ENCODE peak calls at places on chromosomes 4 and X, in ten cellular contexts. One of them, this sample, is unnamed.

GRCh38 chr4:86592553-86593249 is 1.4 kb upstream of the PTPN13 start:
- DNase-seq in nucleus accumbens: no peak
- DNase-seq in activated CD4-positive, alpha-beta T cell treated with anti-CD3 and anti-CD28 coated beads, Interleukin-2, amount 10 ng/mL, durations not matched to agents 7 days and 5 days: no peak
- DNase-seq in T-helper 1 cell: no peak
- DNase-seq in activated CD8-positive, alpha-beta T cell treated with anti-CD3 and anti-CD28 coated beads for 36 hours: no peak
- DNase-seq in omental fat pad: no peak
- DNase-seq in neuronal stem cell: no peak
- DNase-seq in stomach: no peak
- DNase-seq in hypothalamus: no peak
- DNase-seq in HFFc6: peak; percentile 23
- DNase-seq in this sample: no peak

GRCh38 chr4:144518181-144518895 is 127.6 kb upstream of the HHIP start:
- DNase-seq in HFFc6: no peak
- DNase-seq in hypothalamus: no peak
- DNase-seq in activated CD4-positive, alpha-beta T cell treated with anti-CD3 and anti-CD28 coated beads, Interleukin-2, amount 10 ng/mL, durations not matched to agents 7 days and 5 days: no peak
- DNase-seq in stomach: no peak
- DNase-seq in activated CD8-positive, alpha-beta T cell treated with anti-CD3 and anti-CD28 coated beads for 36 hours: no peak
- DNase-seq in neuronal stem cell: peak; percentile 11
- DNase-seq in T-helper 1 cell: no peak
- DNase-seq in omental fat pad: no peak
- DNase-seq in nucleus accumbens: no peak
- DNase-seq in this sample: no peak

GRCh38 chrX:155056877-155057792 is 13.8 kb downstream of the CMC4 start:
- DNase-seq in neuronal stem cell: peak; percentile 64
- DNase-seq in hypothalamus: peak; percentile 26
- DNase-seq in omental fat pad: no peak
- DNase-seq in activated CD8-positive, alpha-beta T cell treated with anti-CD3 and anti-CD28 coated beads for 36 hours: peak; percentile 60
- DNase-seq in HFFc6: peak; percentile 17
- DNase-seq in stomach: peak; percentile 68
- DNase-seq in T-helper 1 cell: peak; percentile 56
- DNase-seq in activated CD4-positive, alpha-beta T cell treated with anti-CD3 and anti-CD28 coated beads, Interleukin-2, amount 10 ng/mL, durations not matched to agents 7 days and 5 days: peak; percentile 42
- DNase-seq in nucleus accumbens: peak; percentile 54
- DNase-seq in this sample: peak; percentile 39

GRCh38 chr4:88110826-88111225 is 47.6 kb downstream of the ABCG2 start:
- DNase-seq in T-helper 1 cell: no peak
- DNase-seq in omental fat pad: no peak
- DNase-seq in neuronal stem cell: no peak
- DNase-seq in activated CD8-positive, alpha-beta T cell treated with anti-CD3 and anti-CD28 coated beads for 36 hours: no peak
- DNase-seq in stomach: no peak
- DNase-seq in nucleus accumbens: no peak
- DNase-seq in HFFc6: no peak
- DNase-seq in activated CD4-positive, alpha-beta T cell treated with anti-CD3 and anti-CD28 coated beads, Interleukin-2, amount 10 ng/mL, durations not matched to agents 7 days and 5 days: no peak
- DNase-seq in hypothalamus: no peak
- DNase-seq in this sample: no peak

GRCh38 chr4:16843831-16844508 is 54.5 kb downstream of the LDB2 start:
- DNase-seq in neuronal stem cell: no peak
- DNase-seq in hypothalamus: no peak
- DNase-seq in T-helper 1 cell: no peak
- DNase-seq in activated CD4-positive, alpha-beta T cell treated with anti-CD3 and anti-CD28 coated beads, Interleukin-2, amount 10 ng/mL, durations not matched to agents 7 days and 5 days: no peak
- DNase-seq in nucleus accumbens: no peak
- DNase-seq in HFFc6: peak; percentile 62
- DNase-seq in stomach: no peak
- DNase-seq in activated CD8-positive, alpha-beta T cell treated with anti-CD3 and anti-CD28 coated beads for 36 hours: no peak
- DNase-seq in omental fat pad: no peak
- DNase-seq in this sample: no peak

GRCh38 chrX:122555925-122556324 is 628.2 kb upstream of the GRIA3 start:
- DNase-seq in activated CD4-positive, alpha-beta T cell treated with anti-CD3 and anti-CD28 coated beads, Interleukin-2, amount 10 ng/mL, durations not matched to agents 7 days and 5 days: no peak
- DNase-seq in omental fat pad: no peak
- DNase-seq in stomach: no peak
- DNase-seq in activated CD8-positive, alpha-beta T cell treated with anti-CD3 and anti-CD28 coated beads for 36 hours: no peak
- DNase-seq in HFFc6: no peak
- DNase-seq in hypothalamus: no peak
- DNase-seq in T-helper 1 cell: no peak
- DNase-seq in nucleus accumbens: no peak
- DNase-seq in neuronal stem cell: no peak
- DNase-seq in this sample: no peak

GRCh38 chr4:153224474-153224873 is 20.2 kb downstream of the TRIM2 start:
- DNase-seq in nucleus accumbens: no peak
- DNase-seq in activated CD4-positive, alpha-beta T cell treated with anti-CD3 and anti-CD28 coated beads, Interleukin-2, amount 10 ng/mL, durations not matched to agents 7 days and 5 days: no peak
- DNase-seq in omental fat pad: no peak
- DNase-seq in HFFc6: no peak
- DNase-seq in activated CD8-positive, alpha-beta T cell treated with anti-CD3 and anti-CD28 coated beads for 36 hours: no peak
- DNase-seq in hypothalamus: no peak
- DNase-seq in T-helper 1 cell: no peak
- DNase-seq in neuronal stem cell: no peak
- DNase-seq in stomach: no peak
- DNase-seq in this sample: no peak

GRCh38 chrX:154472685-154473632 is 6.1 kb downstream of the LAGE3 start:
- DNase-seq in activated CD4-positive, alpha-beta T cell treated with anti-CD3 and anti-CD28 coated beads, Interleukin-2, amount 10 ng/mL, durations not matched to agents 7 days and 5 days: no peak
- DNase-seq in stomach: no peak
- DNase-seq in neuronal stem cell: no peak
- DNase-seq in omental fat pad: no peak
- DNase-seq in T-helper 1 cell: no peak
- DNase-seq in hypothalamus: no peak
- DNase-seq in activated CD8-positive, alpha-beta T cell treated with anti-CD3 and anti-CD28 coated beads for 36 hours: no peak
- DNase-seq in nucleus accumbens: no peak
- DNase-seq in HFFc6: no peak
- DNase-seq in this sample: no peak

GRCh38 chrX:30005821-30006220 is 209.5 kb upstream of the MAGEB2 start:
- DNase-seq in nucleus accumbens: no peak
- DNase-seq in activated CD8-positive, alpha-beta T cell treated with anti-CD3 and anti-CD28 coated beads for 36 hours: no peak
- DNase-seq in stomach: no peak
- DNase-seq in omental fat pad: no peak
- DNase-seq in neuronal stem cell: no peak
- DNase-seq in activated CD4-positive, alpha-beta T cell treated with anti-CD3 and anti-CD28 coated beads, Interleukin-2, amount 10 ng/mL, durations not matched to agents 7 days and 5 days: no peak
- DNase-seq in T-helper 1 cell: no peak
- DNase-seq in hypothalamus: no peak
- DNase-seq in HFFc6: no peak
- DNase-seq in this sample: no peak

GRCh38 chrX:125694171-125694570 is 374.5 kb downstream of the TEX13C start:
- DNase-seq in hypothalamus: no peak
- DNase-seq in HFFc6: no peak
- DNase-seq in stomach: no peak
- DNase-seq in activated CD4-positive, alpha-beta T cell treated with anti-CD3 and anti-CD28 coated beads, Interleukin-2, amount 10 ng/mL, durations not matched to agents 7 days and 5 days: no peak
- DNase-seq in omental fat pad: no peak
- DNase-seq in activated CD8-positive, alpha-beta T cell treated with anti-CD3 and anti-CD28 coated beads for 36 hours: no peak
- DNase-seq in neuronal stem cell: no peak
- DNase-seq in T-helper 1 cell: no peak
- DNase-seq in nucleus accumbens: no peak
- DNase-seq in this sample: no peak

GRCh38 chrX:102712216-102712966 is at the start of gene GPRASP2:
- DNase-seq in T-helper 1 cell: no peak
- DNase-seq in stomach: peak; percentile 48
- DNase-seq in omental fat pad: no peak
- DNase-seq in neuronal stem cell: peak; percentile 57
- DNase-seq in activated CD8-positive, alpha-beta T cell treated with anti-CD3 and anti-CD28 coated beads for 36 hours: peak; percentile 43
- DNase-seq in activated CD4-positive, alpha-beta T cell treated with anti-CD3 and anti-CD28 coated beads, Interleukin-2, amount 10 ng/mL, durations not matched to agents 7 days and 5 days: peak; percentile 6
- DNase-seq in HFFc6: peak; percentile 1
- DNase-seq in hypothalamus: peak; percentile 46
- DNase-seq in nucleus accumbens: peak; percentile 44
- DNase-seq in this sample: peak; percentile 12

GRCh38 chrX:132480581-132481203 is 8.1 kb downstream of the MBNL3 start:
- DNase-seq in neuronal stem cell: no peak
- DNase-seq in HFFc6: peak; percentile 33
- DNase-seq in nucleus accumbens: peak; percentile 11
- DNase-seq in stomach: peak; percentile 49
- DNase-seq in T-helper 1 cell: peak; percentile 76
- DNase-seq in hypothalamus: no peak
- DNase-seq in activated CD4-positive, alpha-beta T cell treated with anti-CD3 and anti-CD28 coated beads, Interleukin-2, amount 10 ng/mL, durations not matched to agents 7 days and 5 days: peak; percentile 58
- DNase-seq in omental fat pad: no peak
- DNase-seq in activated CD8-positive, alpha-beta T cell treated with anti-CD3 and anti-CD28 coated beads for 36 hours: peak; percentile 63
- DNase-seq in this sample: peak; percentile 36

GRCh38 chrX:10574663-10575062 is 45.7 kb downstream of the MID1 start:
- DNase-seq in neuronal stem cell: no peak
- DNase-seq in activated CD8-positive, alpha-beta T cell treated with anti-CD3 and anti-CD28 coated beads for 36 hours: no peak
- DNase-seq in hypothalamus: no peak
- DNase-seq in omental fat pad: no peak
- DNase-seq in nucleus accumbens: no peak
- DNase-seq in T-helper 1 cell: no peak
- DNase-seq in stomach: no peak
- DNase-seq in HFFc6: peak; percentile 21
- DNase-seq in activated CD4-positive, alpha-beta T cell treated with anti-CD3 and anti-CD28 coated beads, Interleukin-2, amount 10 ng/mL, durations not matched to agents 7 days and 5 days: no peak
- DNase-seq in this sample: no peak

GRCh38 chr4:97589481-97590196 is 553.6 kb downstream of the STPG2 start:
- DNase-seq in activated CD8-positive, alpha-beta T cell treated with anti-CD3 and anti-CD28 coated beads for 36 hours: no peak
- DNase-seq in hypothalamus: no peak
- DNase-seq in activated CD4-positive, alpha-beta T cell treated with anti-CD3 and anti-CD28 coated beads, Interleukin-2, amount 10 ng/mL, durations not matched to agents 7 days and 5 days: no peak
- DNase-seq in omental fat pad: no peak
- DNase-seq in T-helper 1 cell: no peak
- DNase-seq in stomach: no peak
- DNase-seq in HFFc6: no peak
- DNase-seq in neuronal stem cell: no peak
- DNase-seq in nucleus accumbens: no peak
- DNase-seq in this sample: no peak

GRCh38 chr4:95835672-95836071 is 4.2 kb upstream of the PDHA2 start:
- DNase-seq in hypothalamus: no peak
- DNase-seq in activated CD4-positive, alpha-beta T cell treated with anti-CD3 and anti-CD28 coated beads, Interleukin-2, amount 10 ng/mL, durations not matched to agents 7 days and 5 days: no peak
- DNase-seq in T-helper 1 cell: no peak
- DNase-seq in HFFc6: no peak
- DNase-seq in nucleus accumbens: no peak
- DNase-seq in stomach: no peak
- DNase-seq in neuronal stem cell: peak; percentile 24
- DNase-seq in activated CD8-positive, alpha-beta T cell treated with anti-CD3 and anti-CD28 coated beads for 36 hours: no peak
- DNase-seq in omental fat pad: no peak
- DNase-seq in this sample: no peak

GRCh38 chr4:37884855-37885487 is 5.9 kb upstream of the TBC1D1 start:
- DNase-seq in activated CD8-positive, alpha-beta T cell treated with anti-CD3 and anti-CD28 coated beads for 36 hours: no peak
- DNase-seq in T-helper 1 cell: no peak
- DNase-seq in neuronal stem cell: no peak
- DNase-seq in nucleus accumbens: no peak
- DNase-seq in omental fat pad: no peak
- DNase-seq in stomach: no peak
- DNase-seq in HFFc6: no peak
- DNase-seq in activated CD4-positive, alpha-beta T cell treated with anti-CD3 and anti-CD28 coated beads, Interleukin-2, amount 10 ng/mL, durations not matched to agents 7 days and 5 days: no peak
- DNase-seq in hypothalamus: no peak
- DNase-seq in this sample: no peak

GRCh38 chr4:130722370-130722769 is 1626.4 kb downstream of the C4orf33 start:
- DNase-seq in HFFc6: no peak
- DNase-seq in omental fat pad: no peak
- DNase-seq in activated CD8-positive, alpha-beta T cell treated with anti-CD3 and anti-CD28 coated beads for 36 hours: no peak
- DNase-seq in nucleus accumbens: no peak
- DNase-seq in stomach: no peak
- DNase-seq in hypothalamus: no peak
- DNase-seq in neuronal stem cell: no peak
- DNase-seq in activated CD4-positive, alpha-beta T cell treated with anti-CD3 and anti-CD28 coated beads, Interleukin-2, amount 10 ng/mL, durations not matched to agents 7 days and 5 days: no peak
- DNase-seq in T-helper 1 cell: no peak
- DNase-seq in this sample: no peak

GRCh38 chr4:85067342-85067741 is 100.9 kb upstream of the WDFY3 start:
- DNase-seq in T-helper 1 cell: no peak
- DNase-seq in HFFc6: no peak
- DNase-seq in nucleus accumbens: no peak
- DNase-seq in activated CD4-positive, alpha-beta T cell treated with anti-CD3 and anti-CD28 coated beads, Interleukin-2, amount 10 ng/mL, durations not matched to agents 7 days and 5 days: no peak
- DNase-seq in activated CD8-positive, alpha-beta T cell treated with anti-CD3 and anti-CD28 coated beads for 36 hours: no peak
- DNase-seq in hypothalamus: no peak
- DNase-seq in neuronal stem cell: no peak
- DNase-seq in omental fat pad: no peak
- DNase-seq in stomach: no peak
- DNase-seq in this sample: no peak

GRCh38 chrX:31516492-31516891 is 444.7 kb upstream of the FTHL17 start:
- DNase-seq in nucleus accumbens: no peak
- DNase-seq in activated CD8-positive, alpha-beta T cell treated with anti-CD3 and anti-CD28 coated beads for 36 hours: no peak
- DNase-seq in stomach: no peak
- DNase-seq in HFFc6: no peak
- DNase-seq in activated CD4-positive, alpha-beta T cell treated with anti-CD3 and anti-CD28 coated beads, Interleukin-2, amount 10 ng/mL, durations not matched to agents 7 days and 5 days: no peak
- DNase-seq in T-helper 1 cell: no peak
- DNase-seq in hypothalamus: no peak
- DNase-seq in omental fat pad: no peak
- DNase-seq in neuronal stem cell: no peak
- DNase-seq in this sample: no peak

GRCh38 chr4:105780176-105780575 is 71.6 kb downstream of the GSTCD start:
- DNase-seq in hypothalamus: no peak
- DNase-seq in HFFc6: no peak
- DNase-seq in nucleus accumbens: no peak
- DNase-seq in neuronal stem cell: no peak
- DNase-seq in T-helper 1 cell: no peak
- DNase-seq in omental fat pad: no peak
- DNase-seq in activated CD8-positive, alpha-beta T cell treated with anti-CD3 and anti-CD28 coated beads for 36 hours: no peak
- DNase-seq in stomach: no peak
- DNase-seq in activated CD4-positive, alpha-beta T cell treated with anti-CD3 and anti-CD28 coated beads, Interleukin-2, amount 10 ng/mL, durations not matched to agents 7 days and 5 days: no peak
- DNase-seq in this sample: no peak

GRCh38 chrX:53284684-53285447 is 3.5 kb upstream of the IQSEC2 start:
- DNase-seq in neuronal stem cell: peak; percentile 42
- DNase-seq in activated CD8-positive, alpha-beta T cell treated with anti-CD3 and anti-CD28 coated beads for 36 hours: peak; percentile 61
- DNase-seq in nucleus accumbens: peak; percentile 37
- DNase-seq in omental fat pad: no peak
- DNase-seq in T-helper 1 cell: peak; percentile 47
- DNase-seq in HFFc6: no peak
- DNase-seq in hypothalamus: peak; percentile 60
- DNase-seq in stomach: peak; percentile 67
- DNase-seq in activated CD4-positive, alpha-beta T cell treated with anti-CD3 and anti-CD28 coated beads, Interleukin-2, amount 10 ng/mL, durations not matched to agents 7 days and 5 days: peak; percentile 49
- DNase-seq in this sample: peak; percentile 15

GRCh38 chr4:98773638-98774037 is 115.2 kb upstream of the TSPAN5 start:
- DNase-seq in hypothalamus: no peak
- DNase-seq in omental fat pad: no peak
- DNase-seq in HFFc6: no peak
- DNase-seq in T-helper 1 cell: no peak
- DNase-seq in activated CD4-positive, alpha-beta T cell treated with anti-CD3 and anti-CD28 coated beads, Interleukin-2, amount 10 ng/mL, durations not matched to agents 7 days and 5 days: no peak
- DNase-seq in activated CD8-positive, alpha-beta T cell treated with anti-CD3 and anti-CD28 coated beads for 36 hours: no peak
- DNase-seq in stomach: no peak
- DNase-seq in neuronal stem cell: no peak
- DNase-seq in nucleus accumbens: no peak
- DNase-seq in this sample: no peak

GRCh38 chr4:3318561-3319021 is 25.8 kb downstream of the RGS12 start:
- DNase-seq in neuronal stem cell: no peak
- DNase-seq in nucleus accumbens: no peak
- DNase-seq in hypothalamus: no peak
- DNase-seq in activated CD4-positive, alpha-beta T cell treated with anti-CD3 and anti-CD28 coated beads, Interleukin-2, amount 10 ng/mL, durations not matched to agents 7 days and 5 days: no peak
- DNase-seq in omental fat pad: no peak
- DNase-seq in stomach: peak; percentile 16
- DNase-seq in T-helper 1 cell: no peak
- DNase-seq in activated CD8-positive, alpha-beta T cell treated with anti-CD3 and anti-CD28 coated beads for 36 hours: no peak
- DNase-seq in HFFc6: no peak
- DNase-seq in this sample: no peak

GRCh38 chr4:94486372-94486801 is 34.6 kb downstream of the PDLIM5 start:
- DNase-seq in stomach: peak; percentile 77
- DNase-seq in nucleus accumbens: no peak
- DNase-seq in hypothalamus: no peak
- DNase-seq in activated CD4-positive, alpha-beta T cell treated with anti-CD3 and anti-CD28 coated beads, Interleukin-2, amount 10 ng/mL, durations not matched to agents 7 days and 5 days: no peak
- DNase-seq in T-helper 1 cell: no peak
- DNase-seq in neuronal stem cell: no peak
- DNase-seq in omental fat pad: no peak
- DNase-seq in HFFc6: no peak
- DNase-seq in activated CD8-positive, alpha-beta T cell treated with anti-CD3 and anti-CD28 coated beads for 36 hours: no peak
- DNase-seq in this sample: no peak

GRCh38 chrX:13266641-13267420 is 53.0 kb downstream of the ATXN3L start:
- DNase-seq in hypothalamus: no peak
- DNase-seq in activated CD4-positive, alpha-beta T cell treated with anti-CD3 and anti-CD28 coated beads, Interleukin-2, amount 10 ng/mL, durations not matched to agents 7 days and 5 days: no peak
- DNase-seq in nucleus accumbens: no peak
- DNase-seq in stomach: no peak
- DNase-seq in neuronal stem cell: peak; percentile 51
- DNase-seq in HFFc6: no peak
- DNase-seq in T-helper 1 cell: no peak
- DNase-seq in activated CD8-positive, alpha-beta T cell treated with anti-CD3 and anti-CD28 coated beads for 36 hours: no peak
- DNase-seq in omental fat pad: no peak
- DNase-seq in this sample: no peak

This sample was measured in prostate gland.